ENCODE peak calls at places on chromosomes 2 and 18, in ten cellular contexts. S is stimulated activated CD4-positive, alpha-beta T cell treated with anti-CD3 and anti-CD28 coated beads, Interleukin-2, amount 100 ng/mL, for 48 hours; J is uterus; L is left ventricle myocardium inferior; K is hepatocyte; N is activated CD4-positive, alpha-beta T cell treated with anti-CD3 and anti-CD28 coated beads, Interleukin-2, amount 50 U/mL, for 1 hour; A is non-pigmented ciliary epithelial cell; O is activated T-cell treated with anti-CD3 and anti-CD28 coated beads for 24 hours; P is left ventricle myocardium superior; Q is upper lobe of right lung. X is an unnamed sample.

GRCh38 chr2:186718895-186719294 is 25.0 kb downstream of the FAM171B start:
- DNase-seq in S (no peak), J (no peak), A (no peak), K (no peak), P (no peak), N (no peak), O (no peak), L (no peak), Q (no peak), X (no peak)

GRCh38 chr2:24399434-24400206 is 39.3 kb upstream of the ITSN2 start:
- DNase-seq in A (no peak), O (no peak), Q (no peak), J (no peak), S (no peak), L (no peak), P (no peak), N (no peak), K (no peak), X (no peak)

GRCh38 chr18:54323561-54323960 is 34.1 kb downstream of the STARD6 start:
- DNase-seq in O (no peak), N (no peak), J (no peak), Q (no peak), L (no peak), P (no peak), S (no peak), A (no peak), K (no peak), X (no peak)

GRCh38 chr2:222707689-222708273 is 36.3 kb downstream of the MOGAT1 start:
- DNase-seq in P (no peak), O (no peak), K (peak), J (no peak), N (no peak), A (peak), L (no peak), S (no peak), Q (no peak), X (peak)

GRCh38 chr18:28432350-28432749 is 255.4 kb upstream of the CDH2 start:
- DNase-seq in K (no peak), S (no peak), N (no peak), A (no peak), Q (no peak), J (no peak), O (no peak), P (no peak), L (no peak), X (no peak)

GRCh38 chr18:59908790-59909189 is 9.0 kb downstream of the PMAIP1 start:
- DNase-seq in O (no peak), P (no peak), J (no peak), L (no peak), A (no peak), Q (no peak), N (no peak), K (no peak), S (no peak), X (no peak)

GRCh38 chr2:172336681-172337080 is 90.7 kb upstream of the ITGA6 start:
- DNase-seq in S (no peak), J (no peak), K (no peak), Q (no peak), N (no peak), P (no peak), L (no peak), O (no peak), A (no peak), X (no peak)

GRCh38 chr2:149044500-149044899 is 6.0 kb downstream of the LYPD6B start:
- DNase-seq in A (no peak), N (no peak), L (no peak), O (no peak), P (no peak), S (no peak), J (no peak), K (no peak), Q (no peak), X (no peak)

GRCh38 chr18:2411381-2411977 is 159.8 kb downstream of the METTL4 start:
- DNase-seq in S (no peak), L (no peak), A (peak), Q (no peak), J (no peak), K (no peak), N (no peak), P (no peak), O (no peak), X (peak)

GRCh38 chr2:86366651-86367500 is 29.4 kb upstream of the REEP1 start:
- DNase-seq in S (no peak), Q (no peak), J (no peak), A (no peak), N (no peak), P (no peak), L (no peak), O (no peak), K (no peak), X (no peak)

GRCh38 chr18:74567805-74568204 is 29.9 kb upstream of the ZNF407 start:
- DNase-seq in J (no peak), K (no peak), O (no peak), P (no peak), L (no peak), N (no peak), Q (no peak), A (no peak), S (no peak), X (no peak)

GRCh38 chr2:146659976-146660375 is 1184.9 kb upstream of the ACVR2A start:
- DNase-seq in L (no peak), S (no peak), N (no peak), A (no peak), P (no peak), Q (no peak), K (no peak), J (no peak), O (no peak), X (no peak)

GRCh38 chr2:88753833-88754584 is 62.5 kb downstream of the RPIA start:
- DNase-seq in O (no peak), N (peak), A (no peak), P (no peak), S (no peak), L (no peak), Q (no peak), J (no peak), K (no peak), X (no peak)

GRCh38 chr2:166344286-166345113 is 31.2 kb downstream of the SCN9A start:
- DNase-seq in P (no peak), L (no peak), J (no peak), S (no peak), N (no peak), Q (no peak), A (peak), K (no peak), O (no peak), X (no peak)

GRCh38 chr2:9370746-9371145 is 52.6 kb downstream of the ITGB1BP1 start:
- DNase-seq in O (no peak), L (no peak), P (no peak), S (peak), J (no peak), N (no peak), K (no peak), A (no peak), Q (no peak), X (no peak)

GRCh38 chr2:240689975-240690374 is 1.7 kb upstream of the AQP12A start:
- DNase-seq in J (no peak), S (no peak), O (no peak), L (no peak), P (no peak), A (no peak), N (no peak), Q (peak), K (no peak), X (no peak)

GRCh38 chr2:125471963-125472362 is 1184.0 kb upstream of the GYPC start:
- DNase-seq in L (no peak), A (no peak), N (no peak), K (peak), J (no peak), S (no peak), O (no peak), P (no peak), Q (no peak), X (no peak)

GRCh38 chr2:127673304-127674069 is 1.8 kb downstream of the LIMS2 start:
- DNase-seq in A (no peak), Q (no peak), L (no peak), S (no peak), P (peak), J (no peak), K (peak), N (no peak), O (no peak), X (no peak)

GRCh38 chr2:224657349-224657748 is 58.8 kb downstream of the CCDC195 start:
- DNase-seq in Q (no peak), P (no peak), A (no peak), N (no peak), K (no peak), S (no peak), O (no peak), J (no peak), L (no peak), X (no peak)

GRCh38 chr18:78912862-78913261 is 66.8 kb upstream of the SALL3 start:
- DNase-seq in S (no peak), J (no peak), P (no peak), A (no peak), K (no peak), L (no peak), N (no peak), O (no peak), Q (peak), X (no peak)

GRCh38 chr2:178807227-178808008 is at the start of gene TTN:
- DNase-seq in N (no peak), S (no peak), Q (no peak), L (peak), J (no peak), P (peak), K (no peak), A (no peak), O (no peak), X (no peak)

GRCh38 chr18:40326987-40327386 is 1628.0 kb upstream of the PIK3C3 start:
- DNase-seq in N (no peak), O (no peak), Q (no peak), K (no peak), A (no peak), P (no peak), S (no peak), L (no peak), J (no peak), X (no peak)

GRCh38 chr2:12303181-12304030 is 413.3 kb upstream of the TRIB2 start:
- DNase-seq in N (peak), L (no peak), K (no peak), O (no peak), J (no peak), Q (no peak), S (no peak), A (peak), P (no peak), X (peak)

GRCh38 chr2:187349328-187349944 is 98.6 kb downstream of the CALCRL start:
- DNase-seq in N (no peak), J (no peak), O (no peak), Q (no peak), L (no peak), A (no peak), P (no peak), K (no peak), S (no peak), X (no peak)

GRCh38 chr2:61784643-61785042 is 69.2 kb downstream of the FAM161A start:
- DNase-seq in K (no peak), A (no peak), L (no peak), J (no peak), S (no peak), P (no peak), N (no peak), O (no peak), Q (no peak), X (no peak)

GRCh38 chr18:78947291-78947690 is 32.3 kb upstream of the SALL3 start:
- DNase-seq in P (no peak), Q (no peak), S (no peak), K (no peak), A (no peak), J (no peak), O (no peak), N (no peak), L (no peak), X (no peak)

GRCh38 chr2:24050041-24050655 is 607 bp downstream of the FKBP1B start:
- DNase-seq in Q (peak), P (peak), J (peak), N (no peak), S (no peak), O (no peak), K (peak), A (no peak), L (peak), X (no peak)

GRCh38 chr2:42767899-42768705 is 4.2 kb upstream of the OXER1 start:
- DNase-seq in Q (no peak), J (no peak), P (no peak), S (no peak), K (no peak), A (no peak), O (no peak), N (no peak), L (no peak), X (no peak)

GRCh38 chr2:27795868-27796277 is 24.4 kb downstream of the MRPL33 start:
- DNase-seq in Q (no peak), J (no peak), K (no peak), N (no peak), L (no peak), A (no peak), P (no peak), O (no peak), S (no peak), X (no peak)

GRCh38 chr2:180385601-180386201 is 378.6 kb upstream of the CWC22 start:
- DNase-seq in P (no peak), A (peak), Q (no peak), J (no peak), N (no peak), K (peak), S (no peak), L (no peak), O (no peak), X (no peak)

GRCh38 chr2:218618102-218618860 is 10.6 kb downstream of the PLCD4 start:
- DNase-seq in N (no peak), S (no peak), Q (no peak), P (no peak), A (no peak), O (no peak), L (no peak), K (no peak), J (no peak), X (no peak)

GRCh38 chr2:165238295-165238694 is 919 bp upstream of the SCN2A start:
- DNase-seq in P (no peak), L (no peak), J (no peak), N (no peak), K (peak), S (no peak), O (no peak), Q (no peak), A (no peak), X (no peak)

GRCh38 chr18:66874375-66874774 is 270.5 kb upstream of the CDH19 start:
- DNase-seq in L (no peak), N (no peak), K (no peak), S (no peak), P (no peak), Q (no peak), A (no peak), O (no peak), J (no peak), X (no peak)

X was measured in kidney epithelial cell.